ENCODE peak calls at places on chromosomes 7 and 10, in eight cellular contexts. O, I, A, M, H, S, N and C are unnamed samples.

GRCh38 chr10:80413152-80413996 is 5.0 kb downstream of the PRXL2A start:
- DNase-seq in O (peak; percentile 97), I (no peak), A (no peak), M (peak; percentile 62), H (no peak), S (no peak), N (no peak), C (no peak)

GRCh38 chr10:129161184-129161583 is 305.9 kb upstream of the MGMT start:
- DNase-seq in O (peak; percentile 61), I (no peak), A (no peak), M (peak; percentile 7), H (no peak), S (no peak), N (no peak), C (no peak)

GRCh38 chr10:88152720-88153119 is 289.3 kb downstream of the PTEN start:
- DNase-seq in O (peak; percentile 99), I (no peak), A (no peak), M (peak; percentile 99), H (no peak), S (no peak), N (no peak), C (no peak)

GRCh38 chr7:7977774-7978173 is 9.2 kb downstream of the GLCCI1 start:
- DNase-seq in O (no peak), I (no peak), A (no peak), M (no peak), H (no peak), S (no peak), N (no peak), C (no peak)

GRCh38 chr10:77606751-77607150 is 30.9 kb downstream of the KCNMA1 start:
- DNase-seq in O (peak; percentile 91), I (no peak), A (no peak), M (no peak), H (no peak), S (no peak), N (no peak), C (no peak)

GRCh38 chr7:768881-769504 is 41.9 kb upstream of the PRKAR1B start:
- DNase-seq in O (no peak), I (no peak), A (no peak), M (peak; percentile 80), H (peak; percentile 42), S (no peak), N (no peak), C (peak; percentile 66)

GRCh38 chr7:157573244-157573643 is 236.4 kb downstream of the DNAJB6 start:
- DNase-seq in O (no peak), I (no peak), A (no peak), M (no peak), H (no peak), S (no peak), N (no peak), C (no peak)

GRCh38 chr7:47622946-47623640 is 41.2 kb upstream of the TNS3 start:
- DNase-seq in O (peak; percentile 37), I (no peak), A (no peak), M (peak; percentile 95), H (no peak), S (no peak), N (no peak), C (no peak)

GRCh38 chr10:47283101-47283630 is 16.8 kb upstream of the GDF10 start:
- DNase-seq in O (no peak), I (no peak), A (no peak), M (no peak), H (no peak), S (no peak), N (no peak), C (no peak)

GRCh38 chr7:66150471-66150870 is 35.8 kb downstream of the CRCP start:
- DNase-seq in O (no peak), I (peak; percentile 77), A (no peak), M (peak; percentile 92), H (no peak), S (no peak), N (no peak), C (no peak)

GRCh38 chr10:99353182-99353581 is 24.0 kb downstream of the CNNM1 start:
- DNase-seq in O (no peak), I (no peak), A (no peak), M (no peak), H (no peak), S (no peak), N (no peak), C (no peak)

GRCh38 chr10:105682911-105683310 is 1041.8 kb downstream of the SORCS3 start:
- DNase-seq in O (no peak), I (no peak), A (no peak), M (no peak), H (no peak), S (no peak), N (no peak), C (no peak)

GRCh38 chr7:10888861-10889260 is 84.8 kb upstream of the PHF14 start:
- DNase-seq in O (no peak), I (no peak), A (no peak), M (no peak), H (no peak), S (peak; percentile 9), N (no peak), C (no peak)

GRCh38 chr10:62244785-62245595 is 23.7 kb downstream of the RTKN2 start:
- DNase-seq in O (peak; percentile 78), I (no peak), A (peak; percentile 7), M (peak; percentile 84), H (peak; percentile 28), S (peak; percentile 15), N (no peak), C (peak; percentile 50)

GRCh38 chr10:20622522-20623270 is 274.4 kb downstream of the NEBL start:
- DNase-seq in O (peak; percentile 7), I (no peak), A (no peak), M (peak; percentile 92), H (peak; percentile 0), S (no peak), N (no peak), C (no peak)

GRCh38 chr7:20831451-20831850 is 44.8 kb upstream of the SP8 start:
- DNase-seq in O (no peak), I (no peak), A (no peak), M (no peak), H (peak; percentile 13), S (no peak), N (no peak), C (peak; percentile 55)

GRCh38 chr10:114103286-114103685 is 59.6 kb downstream of the ADRB1 start:
- DNase-seq in O (peak; percentile 73), I (no peak), A (no peak), M (peak; percentile 72), H (peak; percentile 13), S (no peak), N (no peak), C (peak; percentile 22)

GRCh38 chr10:75294518-75294865 is 58.7 kb upstream of the COMTD1 start:
- DNase-seq in O (no peak), I (no peak), A (no peak), M (no peak), H (no peak), S (no peak), N (no peak), C (no peak)

GRCh38 chr10:132827423-132827789 is 41.5 kb upstream of the NKX6-2 start:
- DNase-seq in O (no peak), I (peak; percentile 47), A (no peak), M (no peak), H (no peak), S (no peak), N (no peak), C (no peak)

GRCh38 chr7:2477447-2478386 is 1.5 kb upstream of the GRIFIN start:
- DNase-seq in O (peak; percentile 47), I (no peak), A (peak; percentile 39), M (peak; percentile 49), H (peak; percentile 5), S (peak; percentile 51), N (peak; percentile 69), C (peak; percentile 43)

GRCh38 chr7:1915326-1915725 is 245.2 kb downstream of the ELFN1 start:
- DNase-seq in O (no peak), I (no peak), A (no peak), M (no peak), H (no peak), S (no peak), N (no peak), C (no peak)

GRCh38 chr10:127013251-127013656 is 108.0 kb downstream of the DOCK1 start:
- DNase-seq in O (no peak), I (no peak), A (no peak), M (no peak), H (no peak), S (no peak), N (no peak), C (no peak)

GRCh38 chr10:118373786-118374185 is 31.7 kb upstream of the FAM204A start:
- DNase-seq in O (peak; percentile 56), I (no peak), A (no peak), M (peak; percentile 55), H (no peak), S (no peak), N (no peak), C (no peak)